ENCODE peak calls at places on chromosomes 6 and 20, in eight cellular contexts. U, Z, D, I, G, T, Y and H are unnamed samples.

GRCh38 chr20:45890077-45890996 is 671 bp downstream of the NEURL2 start:
- DNase-seq in U (peak), Z (peak), D (no peak), I (peak), G (peak), T (peak), Y (peak), H (no peak)

GRCh38 chr6:151034825-151035781 is 169.6 kb downstream of the MTHFD1L start:
- DNase-seq in U (peak), Z (no peak), D (no peak), I (no peak), G (peak), T (no peak), Y (no peak), H (no peak)

GRCh38 chr20:52410182-52410647 is 218.6 kb upstream of the ZFP64 start:
- DNase-seq in U (no peak), Z (no peak), D (no peak), I (peak), G (no peak), T (peak), Y (no peak), H (peak)

GRCh38 chr6:43904311-43905123 is 134.5 kb downstream of the VEGFA start:
- DNase-seq in U (no peak), Z (no peak), D (no peak), I (no peak), G (no peak), T (peak), Y (no peak), H (no peak)

GRCh38 chr6:71420693-71421328 is 132.2 kb downstream of the OGFRL1 start:
- DNase-seq in U (peak), Z (peak), D (peak), I (peak), G (peak), T (peak), Y (no peak), H (no peak)

GRCh38 chr6:119630561-119631192 is 281.1 kb upstream of the MAN1A1 start:
- DNase-seq in U (no peak), Z (no peak), D (no peak), I (no peak), G (no peak), T (no peak), Y (no peak), H (no peak)

GRCh38 chr6:161104966-161105365 is 113.4 kb downstream of the MAP3K4 start:
- DNase-seq in U (no peak), Z (no peak), D (no peak), I (peak), G (no peak), T (peak), Y (no peak), H (no peak)

GRCh38 chr6:50056242-50056641 is 6.5 kb upstream of the DEFB112 start:
- DNase-seq in U (no peak), Z (no peak), D (no peak), I (no peak), G (no peak), T (no peak), Y (peak), H (no peak)

GRCh38 chr6:42175860-42176259 is 2.7 kb downstream of the GUCA1A start:
- DNase-seq in U (no peak), Z (no peak), D (no peak), I (no peak), G (no peak), T (no peak), Y (no peak), H (no peak)

GRCh38 chr6:13947611-13948178 is 22.9 kb downstream of the RNF182 start:
- DNase-seq in U (no peak), Z (no peak), D (no peak), I (peak), G (no peak), T (no peak), Y (no peak), H (no peak)

GRCh38 chr6:142304241-142304640 is 2.4 kb downstream of the ADGRG6 start:
- DNase-seq in U (no peak), Z (no peak), D (no peak), I (peak), G (no peak), T (no peak), Y (no peak), H (no peak)

GRCh38 chr6:142302427-142303190 is 802 bp downstream of the ADGRG6 start:
- DNase-seq in U (peak), Z (no peak), D (peak), I (no peak), G (no peak), T (no peak), Y (no peak), H (no peak)

GRCh38 chr6:142300758-142301251 is 1.0 kb upstream of the ADGRG6 start:
- DNase-seq in U (peak), Z (no peak), D (peak), I (peak), G (no peak), T (peak), Y (no peak), H (no peak)

GRCh38 chr6:142301421-142302391 is at the start of gene ADGRG6:
- DNase-seq in U (peak), Z (no peak), D (peak), I (peak), G (peak), T (peak), Y (peak), H (no peak)

DNA sequence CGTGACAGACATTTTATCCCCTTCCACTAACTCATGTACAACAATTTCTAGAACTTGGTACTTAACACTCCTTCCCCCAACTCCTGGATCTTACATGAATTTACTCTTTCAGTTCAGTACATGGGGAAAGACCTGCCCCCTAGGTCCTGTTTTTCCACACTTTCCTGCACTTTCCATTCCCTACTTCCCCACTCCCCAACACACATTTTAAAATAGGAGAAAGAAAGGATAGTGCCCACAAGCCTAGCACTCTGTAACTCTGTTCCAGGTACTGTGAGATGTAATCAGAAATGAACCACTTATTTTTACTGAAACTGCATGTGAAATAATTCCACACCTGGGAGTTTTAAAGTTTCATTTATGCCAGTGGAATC is 1.4 kb downstream of the ADGRG6 start:
- DNase-seq in U (no peak), Z (no peak), D (no peak), I (no peak), G (no peak), T (no peak), Y (no peak), H (no peak)
- H3K4me3 ChIP-seq in U (no peak), Z (no peak), D (peak), I (peak), G (no peak), T (no peak), Y (no peak), H (no peak)

GRCh38 chr6:37103169-37104039 is 66.5 kb upstream of the PIM1 start:
- DNase-seq in U (peak), Z (no peak), D (peak), I (peak), G (peak), T (peak), Y (peak), H (no peak)
- H3K4me3 ChIP-seq in U (no peak), Z (no peak), D (peak), I (peak), G (peak), T (peak), Y (peak), H (peak)

GRCh38 chr6:31797607-31798006 is 2.1 kb upstream of the VARS1 start:
- DNase-seq in U (no peak), Z (no peak), D (no peak), I (no peak), G (no peak), T (no peak), Y (no peak), H (peak)
- H3K4me3 ChIP-seq in U (no peak), Z (no peak), D (no peak), I (no peak), G (no peak), T (no peak), Y (no peak), H (peak)

GRCh38 chr6:52664185-52664990 is 6.5 kb upstream of the TMEM14A start:
- DNase-seq in U (peak), Z (peak), D (peak), I (peak), G (peak), T (peak), Y (peak), H (peak)

GRCh38 chr6:52670502-52671409 is at the start of gene TMEM14A:
- DNase-seq in U (peak), Z (peak), D (peak), I (peak), G (peak), T (peak), Y (peak), H (peak)

GRCh38 chr6:52664991-52665686 is 5.8 kb upstream of the TMEM14A start:
- DNase-seq in U (no peak), Z (no peak), D (no peak), I (no peak), G (no peak), T (no peak), Y (no peak), H (no peak)

GRCh38 chr6:52666523-52666922 is 4.4 kb upstream of the TMEM14A start:
- DNase-seq in U (no peak), Z (no peak), D (no peak), I (no peak), G (no peak), T (no peak), Y (no peak), H (no peak)

GRCh38 chr6:52667572-52667971 is 3.3 kb upstream of the TMEM14A start:
- DNase-seq in U (no peak), Z (no peak), D (no peak), I (no peak), G (no peak), T (no peak), Y (peak), H (no peak)
- H3K4me3 ChIP-seq in U (no peak), Z (no peak), D (no peak), I (no peak), G (no peak), T (no peak), Y (no peak), H (no peak)

GRCh38 chr6:1611572-1612385 is 2.1 kb downstream of the FOXC1 start:
- DNase-seq in U (peak), Z (no peak), D (no peak), I (peak), G (peak), T (peak), Y (no peak), H (no peak)

GRCh38 chr6:1609662-1610496 is at the start of gene FOXC1:
- DNase-seq in U (peak), Z (no peak), D (peak), I (peak), G (peak), T (peak), Y (peak), H (no peak)

GRCh38 chr6:1611322-1611571 is 1.5 kb downstream of the FOXC1 start:
- DNase-seq in U (peak), Z (no peak), D (no peak), I (peak), G (peak), T (no peak), Y (no peak), H (no peak)

GRCh38 chr6:1608976-1609661 is 596 bp upstream of the FOXC1 start:
- DNase-seq in U (peak), Z (no peak), D (no peak), I (no peak), G (peak), T (no peak), Y (no peak), H (no peak)

DNA sequence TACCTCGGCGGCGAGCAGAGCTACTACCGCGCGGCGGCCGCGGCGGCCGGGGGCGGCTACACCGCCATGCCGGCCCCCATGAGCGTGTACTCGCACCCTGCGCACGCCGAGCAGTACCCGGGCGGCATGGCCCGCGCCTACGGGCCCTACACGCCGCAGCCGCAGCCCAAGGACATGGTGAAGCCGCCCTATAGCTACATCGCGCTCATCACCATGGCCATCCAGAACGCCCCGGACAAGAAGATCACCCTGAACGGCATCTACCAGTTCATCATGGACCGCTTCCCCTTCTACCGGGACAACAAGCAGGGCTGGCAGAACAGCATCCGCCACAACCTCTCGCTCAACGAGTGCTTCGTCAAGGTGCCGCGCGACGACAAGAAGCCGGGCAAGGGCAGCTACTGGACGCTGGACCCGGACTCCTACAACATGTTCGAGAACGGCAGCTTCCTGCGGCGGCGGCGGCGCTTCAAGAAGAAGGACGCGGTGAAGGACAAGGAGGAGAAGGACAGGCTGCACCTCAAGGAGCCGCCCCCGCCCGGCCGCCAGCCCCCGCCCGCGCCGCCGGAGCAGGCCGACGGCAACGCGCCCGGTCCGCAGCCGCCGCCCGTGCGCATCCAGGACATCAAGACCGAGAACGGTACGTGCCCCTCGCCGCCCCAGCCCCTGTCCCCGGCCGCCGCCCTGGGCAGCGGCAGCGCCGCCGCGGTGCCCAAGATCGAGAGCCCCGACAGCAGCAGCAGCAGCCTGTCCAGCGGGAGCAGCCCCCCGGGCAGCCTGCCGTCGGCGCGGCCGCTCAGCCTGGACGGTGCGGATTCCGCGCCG is 994 bp downstream of the FOXC1 start:
- DNase-seq in U (peak), Z (no peak), D (no peak), I (peak), G (peak), T (no peak), Y (peak), H (no peak)
- H3K4me3 ChIP-seq in U (peak), Z (peak), D (peak), I (peak), G (peak), T (peak), Y (peak), H (no peak)

DNA sequence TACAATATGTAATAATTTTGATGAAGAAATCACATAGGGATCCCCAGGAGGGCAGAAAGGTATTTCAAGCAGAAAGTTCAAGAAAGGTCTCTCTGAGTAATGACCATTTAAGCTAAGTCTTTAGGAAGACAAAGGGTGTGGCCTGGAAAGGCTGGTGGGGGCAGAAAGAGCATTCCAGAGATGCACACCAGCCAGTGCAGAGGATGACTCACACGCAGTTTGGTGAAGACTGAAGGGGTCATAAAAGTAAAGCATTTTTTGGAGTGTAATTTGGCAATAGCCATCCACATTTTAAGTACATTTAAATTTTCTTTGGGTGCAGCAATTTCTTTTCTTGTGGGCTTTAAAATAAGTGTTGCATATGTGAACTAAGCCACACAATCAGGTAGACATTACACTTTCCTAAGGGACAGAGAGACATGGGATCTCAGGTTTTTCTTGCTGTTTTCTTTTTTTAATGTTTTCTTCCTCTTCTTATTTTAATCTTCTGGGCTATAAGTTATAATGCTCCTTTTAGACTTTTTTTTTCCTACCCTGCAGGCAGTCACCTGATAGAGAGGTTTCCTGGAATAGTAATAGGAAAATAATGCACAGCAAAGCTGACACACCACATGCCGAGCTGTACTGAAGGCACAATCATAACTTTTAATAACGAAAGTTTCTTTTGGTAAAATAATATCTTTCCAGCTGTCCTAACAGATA is 49.5 kb upstream of the PTPRK start:
- DNase-seq in U (no peak), Z (peak), D (peak), I (peak), G (no peak), T (peak), Y (no peak), H (no peak)
- H3K4me3 ChIP-seq in U (no peak), Z (no peak), D (peak), I (no peak), G (no peak), T (no peak), Y (no peak), H (no peak)

GRCh38 chr6:169383265-169383664 is 129.6 kb upstream of the THBS2 start:
- DNase-seq in U (no peak), Z (no peak), D (no peak), I (no peak), G (no peak), T (no peak), Y (no peak), H (no peak)

GRCh38 chr6:169384291-169384690 is 130.6 kb upstream of the THBS2 start:
- DNase-seq in U (no peak), Z (no peak), D (no peak), I (no peak), G (no peak), T (no peak), Y (no peak), H (no peak)

GRCh38 chr6:169382735-169383134 is 129.1 kb upstream of the THBS2 start:
- DNase-seq in U (no peak), Z (no peak), D (no peak), I (no peak), G (no peak), T (no peak), Y (no peak), H (no peak)

GRCh38 chr6:169380493-169380892 is 126.8 kb upstream of the THBS2 start:
- DNase-seq in U (no peak), Z (no peak), D (no peak), I (no peak), G (no peak), T (no peak), Y (no peak), H (no peak)

GRCh38 chr6:169381988-169382387 is 128.3 kb upstream of the THBS2 start:
- DNase-seq in U (no peak), Z (no peak), D (no peak), I (no peak), G (no peak), T (no peak), Y (no peak), H (no peak)
- H3K4me3 ChIP-seq in U (no peak), Z (no peak), D (no peak), I (no peak), G (no peak), T (no peak), Y (no peak), H (no peak)

GRCh38 chr6:133971861-133972260 is 18.8 kb downstream of the TBPL1 start:
- DNase-seq in U (no peak), Z (no peak), D (no peak), I (no peak), G (no peak), T (no peak), Y (no peak), H (no peak)

GRCh38 chr6:133972388-133972787 is 19.4 kb downstream of the TBPL1 start:
- DNase-seq in U (no peak), Z (no peak), D (no peak), I (no peak), G (no peak), T (no peak), Y (no peak), H (no peak)

GRCh38 chr6:133977983-133978895 is 25.2 kb downstream of the TBPL1 start:
- DNase-seq in U (no peak), Z (no peak), D (peak), I (peak), G (no peak), T (peak), Y (no peak), H (no peak)

GRCh38 chr6:133969285-133969946 is 16.4 kb downstream of the TBPL1 start:
- DNase-seq in U (no peak), Z (no peak), D (no peak), I (no peak), G (no peak), T (no peak), Y (no peak), H (no peak)

DNA sequence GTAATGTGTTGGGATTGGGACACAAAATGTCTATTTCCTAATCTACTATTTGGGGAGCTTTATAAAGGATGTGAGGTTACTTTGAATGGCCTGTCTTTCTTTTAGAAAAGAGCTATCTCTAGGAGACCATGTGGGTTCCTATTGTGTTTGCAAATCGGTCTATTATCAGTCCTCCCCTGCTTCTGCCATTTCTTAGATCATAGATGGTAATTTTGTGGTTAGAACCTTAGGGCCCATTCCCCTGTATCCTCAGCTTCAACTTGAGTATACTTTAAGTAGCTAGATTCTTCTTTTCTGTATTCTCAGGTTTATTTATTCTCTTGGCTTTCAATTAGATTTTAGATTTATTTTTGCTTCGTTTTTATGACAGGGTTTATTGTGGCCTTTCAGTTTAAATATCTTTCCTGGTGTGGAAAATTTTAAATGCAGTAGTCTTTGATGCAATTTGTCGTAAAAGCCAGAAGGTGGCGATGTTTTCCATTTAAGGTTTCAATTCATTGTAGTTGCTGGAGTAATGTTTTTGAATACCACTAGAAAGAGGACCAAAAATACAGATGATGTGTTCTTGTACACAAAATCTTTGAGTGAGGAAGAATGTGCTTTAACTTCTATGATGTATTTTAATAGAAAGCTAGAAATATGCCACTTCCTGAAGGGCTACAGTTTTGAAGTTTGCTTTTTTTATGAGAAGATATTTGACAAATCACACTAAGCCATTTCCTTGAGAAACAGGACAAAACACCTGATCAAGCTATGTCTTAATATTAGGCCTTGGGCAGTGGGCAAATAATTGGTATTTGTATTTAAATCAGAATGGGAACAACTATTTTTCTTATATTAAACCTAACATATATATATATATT is 20.3 kb downstream of the TBPL1 start:
- DNase-seq in U (no peak), Z (no peak), D (peak), I (peak), G (no peak), T (peak), Y (peak), H (peak)
- H3K4me3 ChIP-seq in U (no peak), Z (no peak), D (no peak), I (no peak), G (no peak), T (no peak), Y (no peak), H (no peak)